ENCODE peak calls at places on chromosome 5, in four cellular contexts. One of them, this sample, is unnamed.

GRCh38 chr5:176441921-176442323 is 6.3 kb upstream of the FAF2 start:
- DNase-seq in GM23338: peak; percentile 49
- DNase-seq in mesothelial cell of epicardium: no peak
- DNase-seq in breast epithelium: no peak
- DNase-seq in this sample: peak; percentile 45

GRCh38 chr5:179166886-179167841 is 107.0 kb downstream of the ZNF354C start:
- DNase-seq in breast epithelium: no peak
- DNase-seq in mesothelial cell of epicardium: peak; percentile 51
- DNase-seq in GM23338: peak; percentile 79
- DNase-seq in this sample: no peak

GRCh38 chr5:165735388-165735787 is 2230.0 kb downstream of the MAT2B start:
- DNase-seq in breast epithelium: no peak
- DNase-seq in mesothelial cell of epicardium: no peak
- DNase-seq in GM23338: no peak
- DNase-seq in this sample: no peak

GRCh38 chr5:6749026-6749716 is 35.9 kb downstream of the TENT4A start:
- DNase-seq in breast epithelium: no peak
- DNase-seq in GM23338: no peak
- DNase-seq in mesothelial cell of epicardium: no peak
- DNase-seq in this sample: peak; percentile 79

GRCh38 chr5:154756203-154756870 is 1.2 kb downstream of the LARP1 start:
- DNase-seq in mesothelial cell of epicardium: no peak
- DNase-seq in GM23338: no peak
- DNase-seq in breast epithelium: no peak
- DNase-seq in this sample: peak; percentile 92

GRCh38 chr5:181086410-181087229 is 44.3 kb downstream of the OR2V1 start:
- DNase-seq in GM23338: no peak
- DNase-seq in breast epithelium: no peak
- DNase-seq in mesothelial cell of epicardium: no peak
- DNase-seq in this sample: no peak

GRCh38 chr5:180375955-180376354 is 22.8 kb upstream of the GFPT2 start:
- DNase-seq in GM23338: no peak
- DNase-seq in breast epithelium: no peak
- DNase-seq in mesothelial cell of epicardium: no peak
- DNase-seq in this sample: no peak

GRCh38 chr5:17238521-17239041 is 21.1 kb downstream of the BASP1 start:
- DNase-seq in breast epithelium: no peak
- DNase-seq in mesothelial cell of epicardium: no peak
- DNase-seq in GM23338: no peak
- DNase-seq in this sample: no peak

GRCh38 chr5:69035665-69036064 is 58.1 kb upstream of the SLC30A5 start:
- DNase-seq in GM23338: no peak
- DNase-seq in breast epithelium: no peak
- DNase-seq in mesothelial cell of epicardium: no peak
- DNase-seq in this sample: no peak

DNA sequence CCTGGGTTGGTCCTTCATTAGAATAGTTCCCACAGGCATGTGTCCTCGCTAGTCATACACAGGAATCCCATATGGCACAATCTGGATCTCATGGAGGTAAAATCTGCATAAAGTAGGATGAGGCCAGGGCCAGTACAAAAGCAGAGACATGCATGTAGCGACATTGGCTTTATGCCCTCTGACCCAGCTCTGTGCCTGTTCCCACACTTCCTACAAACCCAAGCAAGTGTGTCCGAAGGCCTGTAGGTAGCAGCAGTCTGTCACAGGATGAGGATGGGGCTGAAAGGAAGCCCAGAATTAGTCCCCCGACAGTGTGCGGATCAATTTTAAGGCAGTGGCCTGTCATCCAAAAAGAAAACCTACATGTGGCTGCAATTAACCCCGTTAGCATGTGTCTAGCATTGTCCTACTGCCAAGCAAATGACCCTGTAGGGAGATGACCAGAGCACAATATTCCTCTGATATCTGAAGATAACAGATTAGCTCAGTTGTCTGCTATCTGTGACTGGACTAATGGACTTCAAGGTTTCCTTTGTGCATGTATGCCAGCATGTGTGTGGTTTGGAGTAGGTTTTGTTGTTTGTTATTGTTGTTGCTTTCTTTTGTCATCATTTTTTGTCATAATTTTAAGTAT is 178.8 kb downstream of the TMEM161B start:
- DNase-seq in breast epithelium: no peak
- DNase-seq in GM23338: peak; percentile 46
- DNase-seq in mesothelial cell of epicardium: no peak
- DNase-seq in this sample: no peak
- TF ChIP-seq CTCF in breast epithelium: no peak
- TF ChIP-seq CTCF in GM23338: peak; percentile 21
- TF ChIP-seq CTCF in mesothelial cell of epicardium: no peak
- TF ChIP-seq CTCF in this sample: no peak

GRCh38 chr5:145811834-145812625 is 23.1 kb downstream of the PRELID2 start:
- DNase-seq in breast epithelium: no peak
- DNase-seq in GM23338: peak; percentile 54
- DNase-seq in mesothelial cell of epicardium: no peak
- DNase-seq in this sample: no peak
- TF ChIP-seq CTCF in breast epithelium: no peak
- TF ChIP-seq CTCF in GM23338: peak; percentile 49
- TF ChIP-seq CTCF in mesothelial cell of epicardium: no peak
- TF ChIP-seq CTCF in this sample: no peak

DNA sequence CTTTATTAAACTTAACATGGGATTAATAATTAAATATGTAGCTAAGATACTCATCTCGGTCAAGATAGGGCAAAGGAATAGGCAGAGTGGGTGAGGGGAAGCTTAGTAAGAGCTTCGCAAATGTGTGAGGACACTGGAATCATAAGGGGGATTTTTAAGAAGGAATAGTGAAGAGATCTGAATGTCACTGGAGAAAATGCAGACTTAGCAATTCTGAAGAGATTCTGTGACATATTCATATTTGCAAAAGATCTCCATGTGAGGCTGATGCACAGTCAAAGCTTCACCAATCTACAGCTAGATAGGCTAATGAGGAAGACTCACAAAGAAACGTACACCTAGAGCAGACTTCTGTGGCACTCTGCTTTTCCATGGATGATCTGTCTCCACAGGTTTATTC is 1202.8 kb upstream of the CDH6 start:
- DNase-seq in mesothelial cell of epicardium: no peak
- DNase-seq in breast epithelium: no peak
- DNase-seq in GM23338: no peak
- DNase-seq in this sample: no peak
- TF ChIP-seq CTCF in mesothelial cell of epicardium: no peak
- TF ChIP-seq CTCF in breast epithelium: no peak
- TF ChIP-seq CTCF in GM23338: no peak
- TF ChIP-seq CTCF in this sample: no peak

GRCh38 chr5:172904312-172904642 is 54.9 kb upstream of the RPL26L1 start:
- DNase-seq in GM23338: no peak
- DNase-seq in breast epithelium: no peak
- DNase-seq in mesothelial cell of epicardium: no peak
- DNase-seq in this sample: no peak

GRCh38 chr5:172901788-172902496 is 57.3 kb upstream of the RPL26L1 start:
- DNase-seq in GM23338: peak; percentile 24
- DNase-seq in breast epithelium: no peak
- DNase-seq in mesothelial cell of epicardium: no peak
- DNase-seq in this sample: no peak

GRCh38 chr5:172901012-172901780 is 58.0 kb upstream of the RPL26L1 start:
- DNase-seq in breast epithelium: no peak
- DNase-seq in mesothelial cell of epicardium: no peak
- DNase-seq in GM23338: no peak
- DNase-seq in this sample: no peak

GRCh38 chr5:172903790-172904189 is 55.4 kb upstream of the RPL26L1 start:
- DNase-seq in GM23338: no peak
- DNase-seq in mesothelial cell of epicardium: no peak
- DNase-seq in breast epithelium: peak; percentile 73
- DNase-seq in this sample: no peak

GRCh38 chr5:172902497-172903472 is 56.4 kb upstream of the RPL26L1 start:
- DNase-seq in GM23338: peak; percentile 60
- DNase-seq in mesothelial cell of epicardium: peak; percentile 81
- DNase-seq in breast epithelium: peak; percentile 45
- DNase-seq in this sample: no peak
- TF ChIP-seq CTCF in GM23338: peak; percentile 41
- TF ChIP-seq CTCF in mesothelial cell of epicardium: no peak
- TF ChIP-seq CTCF in breast epithelium: peak; percentile 13
- TF ChIP-seq CTCF in this sample: no peak

GRCh38 chr5:77360969-77361368 is 131.1 kb downstream of the WDR41 start:
- DNase-seq in GM23338: no peak
- DNase-seq in breast epithelium: no peak
- DNase-seq in mesothelial cell of epicardium: no peak
- DNase-seq in this sample: no peak
- TF ChIP-seq CTCF in GM23338: no peak
- TF ChIP-seq CTCF in breast epithelium: no peak
- TF ChIP-seq CTCF in mesothelial cell of epicardium: no peak
- TF ChIP-seq CTCF in this sample: no peak

GRCh38 chr5:107072967-107073366 is 597.8 kb downstream of the EFNA5 start:
- DNase-seq in breast epithelium: no peak
- DNase-seq in GM23338: no peak
- DNase-seq in mesothelial cell of epicardium: no peak
- DNase-seq in this sample: no peak
- TF ChIP-seq CTCF in breast epithelium: no peak
- TF ChIP-seq CTCF in GM23338: no peak
- TF ChIP-seq CTCF in mesothelial cell of epicardium: no peak
- TF ChIP-seq CTCF in this sample: no peak

This sample was measured in lower leg skin.